ENCODE peak calls at places on chromosomes 13 and 19, in nine cellular contexts. U is suprapubic skin; P is gastrocnemius medialis; B is fibroblast of the aortic adventitia; Q is thyroid gland; A is K562; J is AG10803; I is CD4-positive, alpha-beta T cell; S is heart left ventricle. X is an unnamed sample.
A peak's percentile ranks its signal among the peaks of the same experiment; 100 is the strongest.

GRCh38 chr19:3644351-3645066 is 17.9 kb upstream of the CACTIN start:
- DNase-seq in I (no peak), B (peak; percentile 39), Q (no peak), J (peak; percentile 24), A (no peak), S (no peak), P (no peak), U (no peak), X (no peak)

GRCh38 chr13:52128714-52129700 is at the start of gene NEK5:
- DNase-seq in B (peak; percentile 34), Q (peak; percentile 67), A (peak; percentile 75), S (peak; percentile 86), J (peak; percentile 29), U (peak; percentile 74), I (peak; percentile 41), P (peak; percentile 24), X (peak; percentile 68)

GRCh38 chr19:10159610-10160009 is 35.1 kb downstream of the DNMT1 start:
- DNase-seq in Q (no peak), P (no peak), A (no peak), I (no peak), J (no peak), S (no peak), B (no peak), U (no peak), X (no peak)

GRCh38 chr13:45851171-45851889 is at the start of gene SIAH3:
- DNase-seq in I (peak; percentile 11), Q (no peak), U (no peak), P (no peak), S (no peak), A (no peak), J (no peak), B (peak; percentile 10), X (no peak)

GRCh38 chr19:43664008-43664407 is 6.0 kb downstream of the PLAUR start:
- DNase-seq in A (no peak), Q (no peak), J (no peak), P (no peak), I (no peak), U (no peak), B (no peak), S (no peak), X (no peak)

GRCh38 chr13:49821216-49821820 is 28.8 kb upstream of the KPNA3 start:
- DNase-seq in S (no peak), J (peak; percentile 4), Q (no peak), I (no peak), A (peak; percentile 29), U (no peak), P (no peak), B (no peak), X (no peak)

GRCh38 chr13:68481130-68481529 is 1251.0 kb upstream of the PCDH9 start:
- DNase-seq in P (no peak), I (no peak), B (no peak), J (no peak), Q (no peak), U (no peak), S (no peak), A (no peak), X (no peak)

GRCh38 chr13:100506600-100507422 is 81.8 kb downstream of the GGACT start:
- DNase-seq in A (no peak), I (no peak), U (no peak), Q (no peak), J (no peak), B (no peak), S (no peak), P (no peak), X (no peak)

GRCh38 chr13:75656590-75656989 is 20.5 kb downstream of the LMO7 start:
- DNase-seq in S (no peak), Q (no peak), P (no peak), J (no peak), B (peak; percentile 77), A (no peak), I (no peak), U (no peak), X (no peak)

GRCh38 chr13:112733112-112733511 is 43.3 kb downstream of the ATP11A start:
- DNase-seq in P (no peak), S (no peak), J (no peak), B (no peak), Q (no peak), U (no peak), I (no peak), A (no peak), X (no peak)

GRCh38 chr13:42405665-42406390 is 133.9 kb downstream of the AKAP11 start:
- DNase-seq in B (peak; percentile 16), U (no peak), J (peak; percentile 6), S (no peak), P (no peak), I (no peak), A (no peak), Q (no peak), X (no peak)

DNA sequence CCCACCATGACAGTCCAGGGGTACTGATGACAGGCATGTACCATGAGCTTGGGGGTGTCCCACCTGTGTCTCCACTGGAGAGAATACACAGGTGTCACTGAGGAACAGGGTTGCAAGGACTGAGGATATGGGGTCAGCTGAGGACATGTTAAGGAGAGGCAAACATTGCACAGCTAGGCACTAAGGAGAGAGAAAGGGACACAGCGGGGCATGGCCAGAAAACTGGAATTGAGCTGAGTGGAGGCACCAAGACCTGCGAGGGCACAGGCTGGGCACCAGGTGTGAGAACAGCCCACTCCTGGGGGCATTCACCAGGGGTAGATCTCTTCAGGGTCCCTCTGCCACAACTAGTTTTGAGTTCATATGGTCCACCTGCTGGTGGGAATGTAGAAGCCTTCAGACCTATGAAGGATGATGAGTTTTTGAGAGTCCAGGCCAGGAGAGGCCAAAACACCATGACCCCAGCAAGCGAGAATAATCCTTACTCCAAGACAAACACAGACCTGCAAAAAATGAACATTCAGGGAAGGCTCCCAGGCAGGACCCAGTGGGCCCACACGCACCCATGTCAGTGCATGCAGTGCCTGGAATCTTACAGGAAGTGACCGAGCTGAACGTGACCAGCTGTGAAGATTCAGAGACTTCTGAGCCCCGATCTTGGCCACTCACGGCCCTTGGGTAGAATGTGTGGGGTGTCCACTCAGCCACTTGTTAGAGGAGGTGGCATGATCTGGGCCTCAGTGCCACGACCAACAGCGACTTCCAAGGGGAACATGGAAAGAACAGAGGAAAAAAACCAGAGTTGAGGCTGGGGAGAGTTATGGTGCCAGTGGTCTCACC is 1.4 kb upstream of the ZNF584 start:
- DNase-seq in I (no peak), Q (no peak), B (no peak), P (no peak), J (no peak), S (no peak), U (no peak), A (peak; percentile 64), X (no peak)
- TF ChIP-seq CTCF in I (no peak), Q (no peak), B (peak; percentile 33), P (no peak), J (peak; percentile 46), S (no peak), U (no peak), A (peak; percentile 73), X (peak; percentile 59)

GRCh38 chr13:39675904-39676303 is 20.4 kb downstream of the COG6 start:
- DNase-seq in A (no peak), J (no peak), U (no peak), I (no peak), S (no peak), B (peak; percentile 6), P (no peak), Q (no peak), X (no peak)

GRCh38 chr13:39682310-39682709 is 26.8 kb downstream of the COG6 start:
- DNase-seq in J (no peak), U (no peak), I (no peak), P (no peak), S (no peak), Q (no peak), B (no peak), A (no peak), X (no peak)

GRCh38 chr13:39672378-39673132 is 17.1 kb downstream of the COG6 start:
- DNase-seq in P (no peak), A (no peak), Q (no peak), I (no peak), S (no peak), B (no peak), U (no peak), J (no peak), X (no peak)

DNA sequence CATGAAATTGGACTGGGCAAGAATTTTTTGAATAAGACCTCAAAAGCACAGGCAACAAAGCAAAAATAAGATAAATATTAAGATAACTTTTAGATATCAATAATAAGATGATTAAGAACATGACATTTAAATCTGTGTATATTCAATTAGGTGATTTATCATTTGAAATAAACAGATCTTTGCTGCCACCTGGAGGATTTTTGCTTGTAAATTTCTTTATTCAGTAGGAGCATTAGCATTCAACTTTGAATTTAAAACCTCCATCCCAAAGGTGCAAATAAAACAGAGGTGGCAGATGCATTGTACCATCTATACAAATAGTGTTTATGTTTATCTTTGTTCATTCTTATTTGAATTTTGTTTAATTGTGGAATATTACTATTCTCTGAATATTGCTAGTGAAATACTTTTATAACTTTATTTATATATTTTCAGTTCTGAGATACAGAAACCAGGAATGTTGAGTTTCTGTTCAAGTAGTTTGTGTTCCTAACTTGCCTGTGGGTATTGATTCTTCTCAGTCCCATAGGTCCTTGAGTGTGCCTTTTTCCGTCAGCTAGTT is 20.9 kb downstream of the COG6 start:
- DNase-seq in A (peak; percentile 34), U (no peak), J (peak; percentile 49), P (no peak), I (no peak), Q (no peak), B (peak; percentile 75), S (no peak), X (no peak)
- TF ChIP-seq CTCF in A (no peak), U (peak; percentile 35), J (peak; percentile 57), P (peak; percentile 15), I (peak; percentile 62), Q (peak; percentile 45), B (peak; percentile 41), S (peak; percentile 59), X (peak; percentile 76)

GRCh38 chr19:15758379-15758778 is 20.6 kb downstream of the OR10H3 start:
- DNase-seq in J (no peak), I (no peak), P (no peak), A (no peak), B (no peak), S (no peak), Q (no peak), U (no peak), X (no peak)

DNA sequence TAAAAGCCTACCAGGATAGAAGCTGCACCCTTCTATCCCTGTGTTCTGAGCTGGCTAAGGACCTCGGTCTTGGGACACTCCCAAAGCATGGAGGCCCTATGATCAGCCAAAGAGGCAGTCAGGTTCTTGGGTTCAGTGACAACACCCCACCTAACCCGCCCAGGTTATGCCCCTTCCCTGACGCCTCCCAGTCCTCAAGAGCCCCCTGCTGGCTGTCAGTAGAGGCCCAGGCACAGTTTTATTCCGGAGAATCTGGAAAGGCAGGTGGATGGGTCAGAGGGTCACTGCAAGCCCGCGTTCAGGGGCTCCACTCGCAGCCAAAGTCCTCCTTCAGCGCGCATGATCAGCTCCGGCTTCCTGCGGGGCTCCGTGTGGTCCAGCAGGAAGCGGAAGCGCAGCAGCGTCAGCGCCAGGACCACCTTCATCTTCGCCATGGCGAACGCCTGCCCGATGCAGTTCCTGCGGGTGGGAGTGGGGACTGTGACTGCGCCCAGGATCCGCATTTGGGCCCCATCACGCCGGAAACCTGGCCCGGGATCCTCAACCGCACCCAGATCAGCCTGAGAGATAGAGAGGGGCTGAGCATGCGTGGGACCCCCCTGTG is 22.3 kb downstream of the OR10H3 start:
- DNase-seq in Q (no peak), P (no peak), J (no peak), S (no peak), B (no peak), A (peak; percentile 21), I (no peak), U (no peak), X (no peak)
- TF ChIP-seq CTCF in Q (no peak), P (no peak), J (no peak), S (no peak), B (no peak), A (peak; percentile 55), I (no peak), U (peak; percentile 17), X (no peak)

GRCh38 chr19:6424939-6425731 is 524 bp upstream of the KHSRP start:
- DNase-seq in J (peak; percentile 100), S (peak; percentile 99), U (peak; percentile 100), Q (peak; percentile 100), P (peak; percentile 100), A (peak; percentile 100), B (peak; percentile 100), I (peak; percentile 98), X (peak; percentile 96)
- TF ChIP-seq CTCF in J (no peak), S (no peak), U (no peak), Q (no peak), P (no peak), A (no peak), B (no peak), I (no peak), X (no peak)